ENCODE peak calls at places on chromosome 1, in five cellular contexts. R is suprapubic skin, N is stomach, S is SJCRH30, W is psoas muscle. B is an unnamed sample.

GRCh38 chr1:180267761-180268555 is 37.9 kb downstream of the LHX4 start:
- DNase-seq in R (no peak), N (no peak), S (peak; percentile 46), W (no peak), B (no peak)

GRCh38 chr1:199226163-199226562 is 587.3 kb downstream of the PTPRC start:
- DNase-seq in R (no peak), N (no peak), S (no peak), W (no peak), B (no peak)

GRCh38 chr1:241828576-241828975 is 19.4 kb upstream of the EXO1 start:
- DNase-seq in R (no peak), N (no peak), S (no peak), W (no peak), B (no peak)

GRCh38 chr1:54874079-54874830 is 12.7 kb downstream of the DHCR24 start:
- DNase-seq in R (no peak), N (no peak), S (no peak), W (peak; percentile 5), B (no peak)

GRCh38 chr1:76807543-76808260 is 59.6 kb upstream of the ST6GALNAC5 start:
- DNase-seq in R (no peak), N (no peak), S (no peak), W (no peak), B (no peak)

GRCh38 chr1:115463347-115463746 is 125.3 kb upstream of the NGF start:
- DNase-seq in R (no peak), N (no peak), S (no peak), W (no peak), B (no peak)

GRCh38 chr1:245322673-245323072 is 167.9 kb downstream of the KIF26B start:
- DNase-seq in R (no peak), N (no peak), S (no peak), W (no peak), B (no peak)

GRCh38 chr1:213989071-213989739 is 1.4 kb downstream of the PROX1 start:
- DNase-seq in R (no peak), N (no peak), S (peak; percentile 60), W (peak; percentile 51), B (no peak)

GRCh38 chr1:231272880-231273279 is 31.9 kb downstream of the GNPAT start:
- DNase-seq in R (no peak), N (no peak), S (no peak), W (no peak), B (peak; percentile 71)

GRCh38 chr1:221174598-221174997 is 295.4 kb downstream of the HLX start:
- DNase-seq in R (peak; percentile 61), N (no peak), S (no peak), W (peak; percentile 81), B (no peak)

GRCh38 chr1:45815667-45816458 is 12.5 kb downstream of the MAST2 start:
- DNase-seq in R (no peak), N (no peak), S (no peak), W (no peak), B (no peak)

GRCh38 chr1:228012555-228012954 is 5.8 kb downstream of the WNT3A start:
- DNase-seq in R (no peak), N (no peak), S (no peak), W (no peak), B (peak; percentile 17)

GRCh38 chr1:43238991-43239469 is 30.8 kb upstream of the TMEM125 start:
- DNase-seq in R (no peak), N (no peak), S (no peak), W (no peak), B (no peak)

GRCh38 chr1:176479920-176480319 is 16.9 kb downstream of the PAPPA2 start:
- DNase-seq in R (no peak), N (no peak), S (no peak), W (no peak), B (no peak)

GRCh38 chr1:235864965-235865525 is 1.7 kb downstream of the LYST start:
- DNase-seq in R (no peak), N (no peak), S (no peak), W (no peak), B (no peak)

GRCh38 chr1:29677028-29678024 is 441.0 kb downstream of the PTPRU start:
- DNase-seq in R (no peak), N (peak; percentile 23), S (no peak), W (no peak), B (peak; percentile 10)

GRCh38 chr1:157197906-157198435 is 59.8 kb upstream of the ETV3 start:
- DNase-seq in R (no peak), N (peak; percentile 51), S (no peak), W (no peak), B (no peak)

GRCh38 chr1:79040424-79041089 is 34.0 kb upstream of the ADGRL4 start:
- DNase-seq in R (no peak), N (no peak), S (no peak), W (no peak), B (no peak)

GRCh38 chr1:157711802-157712201 is 11.2 kb upstream of the FCRL3 start:
- DNase-seq in R (no peak), N (no peak), S (no peak), W (no peak), B (no peak)

GRCh38 chr1:65489481-65489880 is 69.0 kb downstream of the LEPR start:
- DNase-seq in R (no peak), N (no peak), S (no peak), W (no peak), B (no peak)

GRCh38 chr1:152110860-152111514 is 4.3 kb downstream of the TCHH start:
- DNase-seq in R (peak; percentile 61), N (no peak), S (no peak), W (no peak), B (no peak)

GRCh38 chr1:62175568-62176179 is 19.0 kb upstream of the L1TD1 start:
- DNase-seq in R (no peak), N (peak; percentile 51), S (peak; percentile 89), W (no peak), B (peak; percentile 45)

GRCh38 chr1:171841931-171842723 is 829 bp downstream of the DNM3 start:
- DNase-seq in R (peak; percentile 61), N (no peak), S (peak; percentile 68), W (no peak), B (no peak)

GRCh38 chr1:97006044-97006676 is 284.6 kb downstream of the PTBP2 start:
- DNase-seq in R (no peak), N (no peak), S (peak; percentile 65), W (no peak), B (no peak)

GRCh38 chr1:226100436-226101347 is 38.2 kb downstream of the H3-3A start:
- DNase-seq in R (no peak), N (peak; percentile 42), S (no peak), W (no peak), B (no peak)

GRCh38 chr1:52355847-52356505 is 10.0 kb downstream of the CC2D1B start:
- DNase-seq in R (no peak), N (no peak), S (no peak), W (no peak), B (no peak)

GRCh38 chr1:225767591-225768540 is 9.8 kb upstream of the SRP9 start:
- DNase-seq in R (peak; percentile 76), N (peak; percentile 33), S (peak; percentile 95), W (peak; percentile 86), B (peak; percentile 74)

GRCh38 chr1:172135923-172136610 is 284.4 kb upstream of the C1orf105 start:
- DNase-seq in R (no peak), N (no peak), S (peak; percentile 51), W (no peak), B (no peak)

GRCh38 chr1:36207339-36207738 is 16.9 kb upstream of the THRAP3 start:
- DNase-seq in R (peak; percentile 84), N (peak; percentile 83), S (no peak), W (peak; percentile 74), B (no peak)
- H3K27ac ChIP-seq in R (peak overlapping the region; percentile 53), N (peak overlapping the region; percentile 60), S (no peak overlapping the region), W (peak overlapping the region; percentile 67), B (peak overlapping the region; percentile 0)

GRCh38 chr1:204990059-204990664 is 52.9 kb upstream of the CNTN2 start:
- DNase-seq in R (no peak), N (no peak), S (no peak), W (no peak), B (no peak)
- H3K4me1 ChIP-seq in R (no peaks in the 10 kb centered on the region), N (no peaks in the 10 kb centered on the region), S (no peaks in the 10 kb centered on the region), W (no peaks in the 10 kb centered on the region), B (no peaks in the 10 kb centered on the region)

GRCh38 chr1:104852151-104852550 is 1102.5 kb downstream of the AMY1C start:
- DNase-seq in R (no peak), N (no peak), S (no peak), W (no peak), B (no peak)
- H3K27ac ChIP-seq in R (no peak overlapping the region), N (no peak overlapping the region), S (no peak overlapping the region), W (no peak overlapping the region), B (no peak overlapping the region)

GRCh38 chr1:155012052-155012546 is 9.5 kb downstream of the ZBTB7B start:
- DNase-seq in R (peak; percentile 93), N (peak; percentile 70), S (peak; percentile 53), W (peak; percentile 89), B (peak; percentile 80)
- H3K4me1 ChIP-seq in R (peaks cover 91% of the 10 kb centered on the region), N (peaks cover 97% of the 10 kb centered on the region), S (peaks cover 6% of the 10 kb centered on the region), W (peaks cover 49% of the 10 kb centered on the region), B (peaks cover 37% of the 10 kb centered on the region)

GRCh38 chr1:101394041-101394440 is 157.2 kb downstream of the S1PR1 start:
- DNase-seq in R (no peak), N (no peak), S (no peak), W (no peak), B (no peak)

GRCh38 chr1:101388904-101389546 is 152.2 kb downstream of the S1PR1 start:
- DNase-seq in R (no peak), N (no peak), S (no peak), W (no peak), B (no peak)

DNA sequence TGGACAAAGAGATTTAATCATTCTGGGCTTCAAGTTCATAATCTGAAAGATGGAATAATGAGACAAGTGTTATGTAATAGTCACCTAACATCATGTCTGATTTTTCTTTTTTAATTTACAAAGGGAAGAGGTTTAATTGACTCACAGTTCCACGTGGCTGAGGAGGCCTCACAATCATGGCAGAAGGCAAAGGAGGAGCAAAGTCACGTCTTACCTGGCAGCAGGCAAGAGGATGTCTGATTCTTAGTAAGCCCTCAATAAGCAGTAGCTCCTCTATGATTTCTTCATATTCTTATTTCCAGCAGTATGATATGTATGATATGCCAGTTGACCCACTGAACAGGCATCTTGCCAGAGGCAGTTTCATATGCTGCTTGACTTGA is 152.7 kb downstream of the S1PR1 start:
- DNase-seq in R (no peak), N (no peak), S (no peak), W (no peak), B (no peak)
- H3K27ac ChIP-seq in R (no peak overlapping the region), N (no peak overlapping the region), S (no peak overlapping the region), W (no peak overlapping the region), B (no peak overlapping the region)

GRCh38 chr1:204285438-204286322 is 71.9 kb upstream of the GOLT1A start:
- DNase-seq in R (no peak), N (no peak), S (no peak), W (no peak), B (no peak)
- H3K4me1 ChIP-seq in R (peaks cover 46% of the 10 kb centered on the region), N (peaks cover 93% of the 10 kb centered on the region), S (peaks cover 36% of the 10 kb centered on the region), W (peaks cover 4% of the 10 kb centered on the region), B (peaks cover 16% of the 10 kb centered on the region)

B was measured in lung.